ENCODE peak calls at places on chromosomes 4 and X, in ten cellular contexts. Z, L, K, W, B, D, F, U, Q and V are unnamed samples.

GRCh38 chrX:29824176-29824906 is 391.0 kb upstream of the MAGEB2 start:
- DNase-seq in K (peak), U (no peak), F (no peak), Z (no peak), Q (no peak), D (no peak), W (no peak), B (no peak), L (no peak), V (no peak)

GRCh38 chrX:109635151-109635550 is 10.2 kb upstream of the KCNE5 start:
- DNase-seq in U (peak), K (peak), L (no peak), Z (no peak), F (no peak), B (no peak), W (no peak), Q (peak), D (peak), V (peak)

GRCh38 chr4:103498161-103499070 is 221.4 kb downstream of the TACR3 start:
- DNase-seq in K (peak), B (no peak), F (no peak), D (peak), W (no peak), Z (no peak), U (peak), Q (no peak), L (no peak), V (no peak)

GRCh38 chr4:105389167-105389566 is 84.7 kb downstream of the PPA2 start:
- DNase-seq in L (peak), F (no peak), W (no peak), B (no peak), U (no peak), Z (no peak), D (peak), K (no peak), Q (no peak), V (no peak)

GRCh38 chr4:152590179-152591031 is 54.5 kb upstream of the FBXW7 start:
- DNase-seq in F (no peak), K (peak), W (no peak), U (peak), L (peak), Q (no peak), B (no peak), Z (no peak), D (peak), V (peak)

GRCh38 chr4:1992468-1993168 is 16.2 kb downstream of the NELFA start:
- DNase-seq in W (peak), B (no peak), Q (no peak), K (no peak), Z (no peak), L (no peak), U (no peak), F (no peak), D (no peak), V (no peak)

GRCh38 chrX:113741744-113742143 is 842.1 kb upstream of the HTR2C start:
- DNase-seq in D (peak), K (peak), Z (no peak), U (peak), W (peak), F (no peak), L (no peak), Q (peak), B (no peak), V (no peak)

GRCh38 chrX:138756234-138756633 is 44.7 kb upstream of the FGF13 start:
- DNase-seq in L (peak), W (no peak), K (no peak), Q (no peak), B (peak), D (peak), F (peak), U (peak), Z (peak), V (peak)

GRCh38 chr4:105174098-105174497 is 27.4 kb downstream of the TET2 start:
- DNase-seq in F (no peak), L (no peak), K (no peak), W (no peak), Z (no peak), B (no peak), Q (no peak), D (no peak), U (no peak), V (no peak)

GRCh38 chrX:65601530-65602281 is 65.7 kb upstream of the MSN start:
- DNase-seq in B (peak), D (peak), W (no peak), Q (peak), K (peak), U (peak), F (peak), L (peak), Z (no peak), V (peak)

GRCh38 chr4:157128395-157128794 is 52.4 kb downstream of the GLRB start:
- DNase-seq in F (no peak), Z (no peak), K (no peak), W (peak), U (peak), D (peak), Q (peak), B (no peak), L (peak), V (no peak)